ENCODE peak calls at places on chromosomes 1 and 21, in nine cellular contexts. One of them, this sample, is unnamed.

GRCh38 chr1:230825061-230825803 is 43.1 kb downstream of the C1orf198 start:
- DNase-seq in Right ventricle myocardium inferior: no peak
- DNase-seq in fibroblast of pulmonary artery: peak; percentile 70
- DNase-seq in brain microvascular endothelial cell: peak; percentile 57
- DNase-seq in ELR: peak; percentile 72
- DNase-seq in AG09319: peak; percentile 49
- DNase-seq in CD8-positive, alpha-beta memory T cell: no peak
- DNase-seq in endodermal cell: peak; percentile 2
- DNase-seq in cardiac septum: no peak
- DNase-seq in this sample: peak; percentile 49

GRCh38 chr1:245111073-245111472 is 43.7 kb upstream of the KIF26B start:
- DNase-seq in Right ventricle myocardium inferior: no peak
- DNase-seq in fibroblast of pulmonary artery: no peak
- DNase-seq in brain microvascular endothelial cell: no peak
- DNase-seq in ELR: no peak
- DNase-seq in AG09319: no peak
- DNase-seq in CD8-positive, alpha-beta memory T cell: no peak
- DNase-seq in endodermal cell: no peak
- DNase-seq in cardiac septum: peak; percentile 53
- DNase-seq in this sample: no peak

GRCh38 chr21:44579833-44580144 is 615 bp downstream of the KRTAP10-5 start:
- DNase-seq in Right ventricle myocardium inferior: no peak
- DNase-seq in fibroblast of pulmonary artery: no peak
- DNase-seq in brain microvascular endothelial cell: no peak
- DNase-seq in ELR: no peak
- DNase-seq in AG09319: no peak
- DNase-seq in CD8-positive, alpha-beta memory T cell: no peak
- DNase-seq in endodermal cell: no peak
- DNase-seq in cardiac septum: no peak
- DNase-seq in this sample: no peak

GRCh38 chr1:1550591-1551432 is 10.4 kb upstream of the TMEM240 start:
- DNase-seq in Right ventricle myocardium inferior: no peak
- DNase-seq in fibroblast of pulmonary artery: peak; percentile 52
- DNase-seq in brain microvascular endothelial cell: peak; percentile 71
- DNase-seq in ELR: peak; percentile 38
- DNase-seq in AG09319: no peak
- DNase-seq in CD8-positive, alpha-beta memory T cell: no peak
- DNase-seq in endodermal cell: peak; percentile 77
- DNase-seq in cardiac septum: no peak
- DNase-seq in this sample: no peak

GRCh38 chr1:31739281-31739853 is 24.8 kb downstream of the ADGRB2 start:
- DNase-seq in Right ventricle myocardium inferior: no peak
- DNase-seq in fibroblast of pulmonary artery: no peak
- DNase-seq in brain microvascular endothelial cell: no peak
- DNase-seq in ELR: no peak
- DNase-seq in AG09319: no peak
- DNase-seq in CD8-positive, alpha-beta memory T cell: no peak
- DNase-seq in endodermal cell: peak; percentile 84
- DNase-seq in cardiac septum: no peak
- DNase-seq in this sample: no peak

GRCh38 chr1:98369463-98369862 is 292.1 kb upstream of the SNX7 start:
- DNase-seq in Right ventricle myocardium inferior: no peak
- DNase-seq in fibroblast of pulmonary artery: peak; percentile 23
- DNase-seq in brain microvascular endothelial cell: no peak
- DNase-seq in ELR: no peak
- DNase-seq in AG09319: no peak
- DNase-seq in CD8-positive, alpha-beta memory T cell: no peak
- DNase-seq in endodermal cell: no peak
- DNase-seq in cardiac septum: no peak
- DNase-seq in this sample: no peak

GRCh38 chr1:62368989-62369388 is 49.8 kb upstream of the KANK4 start:
- DNase-seq in Right ventricle myocardium inferior: no peak
- DNase-seq in fibroblast of pulmonary artery: no peak
- DNase-seq in brain microvascular endothelial cell: no peak
- DNase-seq in ELR: no peak
- DNase-seq in AG09319: no peak
- DNase-seq in CD8-positive, alpha-beta memory T cell: no peak
- DNase-seq in endodermal cell: no peak
- DNase-seq in cardiac septum: no peak
- DNase-seq in this sample: no peak

GRCh38 chr1:38296047-38296446 is 249.5 kb upstream of the POU3F1 start:
- DNase-seq in Right ventricle myocardium inferior: no peak
- DNase-seq in fibroblast of pulmonary artery: no peak
- DNase-seq in brain microvascular endothelial cell: no peak
- DNase-seq in ELR: no peak
- DNase-seq in AG09319: no peak
- DNase-seq in CD8-positive, alpha-beta memory T cell: no peak
- DNase-seq in endodermal cell: no peak
- DNase-seq in cardiac septum: no peak
- DNase-seq in this sample: no peak

GRCh38 chr1:62391369-62391971 is 45.4 kb upstream of the USP1 start:
- DNase-seq in Right ventricle myocardium inferior: no peak
- DNase-seq in fibroblast of pulmonary artery: no peak
- DNase-seq in brain microvascular endothelial cell: peak; percentile 15
- DNase-seq in ELR: peak; percentile 46
- DNase-seq in AG09319: no peak
- DNase-seq in CD8-positive, alpha-beta memory T cell: no peak
- DNase-seq in endodermal cell: peak; percentile 86
- DNase-seq in cardiac septum: no peak
- DNase-seq in this sample: peak; percentile 5